ENCODE peak calls at places on chromosomes 16 and 17, in nine cellular contexts. Z, S, A, U, D, K, T, G and N are unnamed samples. For H3K27me3, the result is how much of the 10 kb centered on the place peaks cover.

GRCh38 chr16:55552621-55553020 is 13.9 kb upstream of the CAPNS2 start:
- DNase-seq in Z (peak), S (no peak), A (no peak), U (peak), D (no peak), K (no peak), T (no peak), G (no peak), N (peak)

GRCh38 chr16:23333034-23333579 is 31.0 kb downstream of the SCNN1B start:
- DNase-seq in Z (no peak), S (no peak), A (no peak), U (no peak), D (no peak), K (no peak), T (no peak), G (no peak), N (no peak)

GRCh38 chr17:16354585-16354984 is 1.3 kb upstream of the CENPV start:
- DNase-seq in Z (no peak), S (no peak), A (peak), U (no peak), D (no peak), K (no peak), T (no peak), G (no peak), N (no peak)

GRCh38 chr17:80316927-80317705 is 56.5 kb downstream of the RNF213 start:
- DNase-seq in Z (no peak), S (no peak), A (peak), U (no peak), D (no peak), K (no peak), T (no peak), G (peak), N (no peak)

GRCh38 chr17:15930426-15930825 is 14.5 kb upstream of the ADORA2B start:
- DNase-seq in Z (no peak), S (no peak), A (peak), U (no peak), D (no peak), K (no peak), T (no peak), G (no peak), N (no peak)

GRCh38 chr17:61431594-61432311 is 20.5 kb upstream of the TBX4 start:
- DNase-seq in Z (no peak), S (no peak), A (no peak), U (no peak), D (no peak), K (no peak), T (no peak), G (no peak), N (no peak)

GRCh38 chr16:19708498-19709205 is 9.4 kb downstream of the KNOP1 start:
- DNase-seq in Z (no peak), S (no peak), A (peak), U (no peak), D (no peak), K (no peak), T (no peak), G (no peak), N (no peak)

GRCh38 chr17:30378191-30378796 is 433 bp upstream of the CPD start:
- DNase-seq in Z (no peak), S (peak), A (peak), U (no peak), D (peak), K (no peak), T (no peak), G (peak), N (no peak)

GRCh38 chr17:48374650-48375230 is 55.3 kb downstream of the SKAP1 start:
- DNase-seq in Z (peak), S (peak), A (no peak), U (no peak), D (peak), K (no peak), T (peak), G (no peak), N (peak)

GRCh38 chr16:57892041-57892440 is 78.9 kb downstream of the CNGB1 start:
- DNase-seq in Z (no peak), S (no peak), A (no peak), U (peak), D (no peak), K (peak), T (no peak), G (no peak), N (peak)

GRCh38 chr16:86824751-86825310 is 246.5 kb downstream of the FOXL1 start:
- DNase-seq in Z (peak), S (no peak), A (peak), U (peak), D (no peak), K (no peak), T (no peak), G (no peak), N (peak)

GRCh38 chr17:36697907-36698526 is 96.6 kb downstream of the MRM1 start:
- DNase-seq in Z (no peak), S (no peak), A (no peak), U (no peak), D (no peak), K (no peak), T (no peak), G (no peak), N (no peak)

GRCh38 chr17:7851438-7852261 is 3.2 kb upstream of the TMEM88 start:
- DNase-seq in Z (peak), S (peak), A (peak), U (peak), D (peak), K (no peak), T (no peak), G (peak), N (peak)

GRCh38 chr17:8986295-8986694 is 20.8 kb upstream of the PIK3R5 start:
- DNase-seq in Z (no peak), S (no peak), A (no peak), U (no peak), D (no peak), K (no peak), T (no peak), G (no peak), N (peak)
- TF ChIP-seq CTCF in Z (no peak), S (no peak), A (no peak), U (no peak), D (no peak), K (no peak), T (peak), G (no peak), N (no peak)

GRCh38 chr17:76134911-76135809 is 5.9 kb downstream of the FOXJ1 start:
- DNase-seq in Z (no peak), S (no peak), A (no peak), U (no peak), D (no peak), K (no peak), T (no peak), G (no peak), N (no peak)
- H3K27me3 ChIP-seq in Z (under half), S (half or more), A (half or more), U (under half), D (under half), K (under half), T (under half), G (half or more), N (under half)

GRCh38 chr17:50950002-50950877 is 84.1 kb upstream of the TOB1 start:
- DNase-seq in Z (peak), S (peak), A (peak), U (peak), D (peak), K (peak), T (peak), G (peak), N (peak)
- H3K4me3 ChIP-seq in Z (no peak), S (no peak), A (no peak), U (peak), D (no peak), K (no peak), T (peak), G (peak), N (no peak)

DNA sequence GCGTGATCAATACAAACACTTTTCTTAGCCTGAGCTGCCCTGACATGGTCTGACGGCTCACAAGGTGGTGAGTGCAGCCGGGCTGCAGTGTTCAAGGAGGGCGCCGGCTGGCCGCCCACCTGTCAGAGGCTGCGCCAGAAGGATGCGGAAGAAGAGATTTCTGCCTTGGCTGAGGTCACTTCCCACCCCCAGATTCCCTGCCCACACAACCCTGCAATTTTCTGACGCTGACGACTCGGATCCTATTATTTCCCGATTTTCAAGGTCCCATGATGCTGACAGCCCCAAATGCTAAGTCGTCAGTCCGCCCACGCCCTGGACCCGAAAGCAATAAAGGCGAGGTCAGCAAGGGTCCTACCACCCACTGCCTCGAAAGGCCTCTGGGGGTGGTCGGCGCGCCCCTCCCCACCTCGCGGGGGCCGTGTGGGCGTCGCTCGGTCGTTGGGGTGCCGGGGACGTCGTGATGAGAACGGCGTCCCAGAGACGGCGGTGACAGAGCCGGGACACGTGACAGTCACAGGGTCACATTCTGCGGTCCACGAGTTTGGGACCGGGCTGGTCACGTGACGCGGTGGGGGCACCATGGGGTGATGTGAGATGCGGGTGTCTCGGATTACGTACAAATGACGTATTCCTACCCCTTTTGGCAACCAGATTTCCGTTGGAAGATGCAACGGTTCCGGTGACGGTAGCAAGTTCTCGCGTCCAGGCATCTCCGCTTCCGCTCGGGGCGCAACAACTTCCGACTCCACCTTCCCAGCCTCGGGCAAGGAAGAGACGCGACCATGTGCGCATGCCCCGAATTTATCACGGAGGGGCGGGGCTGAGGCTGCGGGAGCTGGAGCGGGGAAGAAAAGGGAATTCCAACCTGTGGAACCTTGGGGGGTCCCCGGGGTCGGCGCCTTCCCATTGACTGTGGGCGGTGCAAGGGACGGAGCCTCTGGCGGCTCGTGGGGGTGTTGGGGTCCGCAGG is at the start of gene STX4:
- DNase-seq in Z (peak), S (peak), A (peak), U (peak), D (peak), K (peak), T (peak), G (peak), N (peak)
- TF ChIP-seq CTCF in Z (no peak), S (no peak), A (no peak), U (no peak), D (no peak), K (no peak), T (no peak), G (no peak), N (no peak)

DNA sequence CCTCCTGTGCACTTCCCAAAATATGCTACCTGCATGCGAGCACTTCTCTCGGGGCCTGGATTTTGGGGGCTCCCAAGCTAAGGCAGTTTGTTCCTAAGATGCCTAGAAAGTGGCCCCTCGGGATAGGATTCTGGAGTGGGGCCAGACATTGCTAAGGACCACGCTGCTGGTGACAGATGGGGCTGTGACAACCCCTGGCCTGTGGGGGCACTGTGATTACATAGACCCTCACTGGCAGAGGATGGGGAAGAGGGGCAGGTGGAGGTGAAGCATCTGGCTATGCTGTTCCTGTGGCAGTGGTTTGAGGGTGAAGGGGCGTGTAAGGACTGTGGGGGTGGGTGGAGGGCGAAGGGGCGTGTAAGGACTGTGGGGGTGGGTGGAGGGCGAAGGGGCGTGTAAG is 128.4 kb downstream of the ENGASE start:
- DNase-seq in Z (no peak), S (no peak), A (no peak), U (no peak), D (no peak), K (no peak), T (no peak), G (no peak), N (no peak)
- H3K27me3 ChIP-seq in Z (under half), S (under half), A (under half), U (under half), D (under half), K (under half), T (half or more), G (half or more), N (under half)

DNA sequence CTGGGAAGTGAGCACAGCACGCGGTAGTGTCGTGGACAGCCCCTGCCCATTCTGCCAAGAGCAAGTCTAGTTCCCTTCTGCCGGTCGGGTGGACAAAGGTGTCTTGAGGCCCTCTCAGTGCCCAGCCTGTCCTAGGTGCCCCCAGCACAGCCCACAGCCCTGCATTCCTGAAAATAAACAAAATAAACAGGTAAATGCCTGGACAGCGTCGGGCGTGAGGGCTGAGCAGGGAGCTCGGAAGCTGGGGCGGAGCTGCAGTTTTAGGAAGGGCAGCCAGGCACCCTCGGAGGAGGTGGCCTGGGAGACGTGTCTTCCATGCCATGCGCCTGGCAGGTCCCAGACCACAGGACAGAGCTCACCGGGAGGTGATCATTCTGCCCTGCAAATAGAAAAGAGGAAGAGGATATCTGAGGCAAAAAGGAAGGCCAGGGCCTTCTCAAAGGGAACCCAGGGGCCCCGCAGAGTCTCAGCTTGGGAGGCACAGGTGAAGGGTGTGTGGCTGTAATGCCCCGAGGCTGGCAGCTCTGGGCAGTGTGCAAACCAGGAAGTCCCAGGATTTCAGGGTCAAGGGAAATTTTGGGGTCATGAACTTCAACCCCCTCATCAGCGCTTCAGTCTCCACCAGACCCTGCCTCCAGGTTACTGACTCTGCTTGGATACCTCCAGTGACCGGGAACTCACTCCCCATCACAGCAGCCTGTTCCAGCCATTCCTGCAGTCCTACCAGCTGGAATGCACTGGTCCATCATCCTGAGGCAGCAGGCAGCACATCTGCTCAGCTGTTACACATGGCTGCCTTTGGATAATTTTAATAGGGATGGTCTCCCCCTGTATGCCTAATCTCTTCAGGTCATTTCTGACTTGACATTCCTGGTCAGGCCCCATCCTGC is 1.7 kb downstream of the ZNF469 start:
- DNase-seq in Z (no peak), S (no peak), A (peak), U (no peak), D (no peak), K (no peak), T (no peak), G (no peak), N (no peak)
- H3K4me3 ChIP-seq in Z (no peak), S (no peak), A (peak), U (peak), D (no peak), K (peak), T (peak), G (peak), N (no peak)